ENCODE peak calls at places on chromosomes 16 and 17, in five cellular contexts. C, V, G, P and E are unnamed samples.

GRCh38 chr16:68921654-68922053 is 78.3 kb downstream of the TANGO6 start:
- DNase-seq in C (no peak), V (peak), G (no peak), P (no peak), E (no peak)

GRCh38 chr17:7710341-7710740 is 5.3 kb downstream of the EFNB3 start:
- DNase-seq in C (no peak), V (no peak), G (no peak), P (no peak), E (no peak)

GRCh38 chr16:88746511-88746910 is 38.5 kb downstream of the PIEZO1 start:
- DNase-seq in C (peak), V (no peak), G (no peak), P (no peak), E (no peak)

GRCh38 chr17:64200080-64201042 is 62.7 kb downstream of the TEX2 start:
- DNase-seq in C (no peak), V (peak), G (peak), P (no peak), E (no peak)

GRCh38 chr17:16962804-16963203 is 9.1 kb downstream of the TNFRSF13B start:
- DNase-seq in C (no peak), V (peak), G (no peak), P (no peak), E (peak)

GRCh38 chr17:50308666-50309065 is 34.4 kb downstream of the TMEM92 start:
- DNase-seq in C (no peak), V (no peak), G (no peak), P (no peak), E (peak)

GRCh38 chr17:68789203-68789962 is 165.8 kb downstream of the ABCA8 start:
- DNase-seq in C (no peak), V (no peak), G (no peak), P (no peak), E (no peak)

GRCh38 chr16:15466886-15467781 is 32.7 kb downstream of the BMERB1 start:
- DNase-seq in C (no peak), V (peak), G (peak), P (no peak), E (peak)

GRCh38 chr16:88735121-88735520 is 28.8 kb downstream of the CTU2 start:
- DNase-seq in C (no peak), V (no peak), G (no peak), P (no peak), E (no peak)

GRCh38 chr17:74393323-74393942 is 26.1 kb downstream of the GPR142 start:
- DNase-seq in C (no peak), V (peak), G (no peak), P (no peak), E (no peak)

GRCh38 chr17:73387746-73388577 is 76.2 kb upstream of the CDC42EP4 start:
- DNase-seq in C (no peak), V (peak), G (no peak), P (no peak), E (no peak)

GRCh38 chr16:88387941-88388627 is 5.3 kb downstream of the ZNF469 start:
- DNase-seq in C (no peak), V (no peak), G (no peak), P (peak), E (no peak)

GRCh38 chr17:28536532-28537218 is 15.7 kb downstream of the UNC119 start:
- DNase-seq in C (no peak), V (no peak), G (no peak), P (no peak), E (no peak)

GRCh38 chr17:49108318-49108717 is 24.3 kb upstream of the B4GALNT2 start:
- DNase-seq in C (no peak), V (peak), G (no peak), P (no peak), E (peak)

GRCh38 chr17:7042507-7043194 is 1.2 kb downstream of the SLC16A11 start:
- DNase-seq in C (no peak), V (no peak), G (peak), P (no peak), E (no peak)

GRCh38 chr17:957856-958421 is 21.6 kb downstream of the NXN start:
- DNase-seq in C (no peak), V (no peak), G (no peak), P (no peak), E (no peak)

GRCh38 chr17:5110816-5111215 is 862 bp downstream of the ZNF232 start:
- DNase-seq in C (no peak), V (no peak), G (no peak), P (no peak), E (no peak)

GRCh38 chr16:85123891-85124635 is 11.8 kb upstream of the CIBAR2 start:
- DNase-seq in C (peak), V (peak), G (no peak), P (no peak), E (peak)

GRCh38 chr17:57517519-57518342 is 227.4 kb downstream of the CCDC182 start:
- DNase-seq in C (no peak), V (no peak), G (no peak), P (no peak), E (no peak)

GRCh38 chr17:14310101-14310500 is 9.2 kb downstream of the HS3ST3B1 start:
- DNase-seq in C (no peak), V (no peak), G (no peak), P (no peak), E (no peak)

GRCh38 chr17:4249452-4250029 is 14.2 kb downstream of the ANKFY1 start:
- DNase-seq in C (no peak), V (peak), G (peak), P (no peak), E (no peak)

GRCh38 chr16:17578921-17579876 is 108.4 kb upstream of the XYLT1 start:
- DNase-seq in C (peak), V (peak), G (peak), P (no peak), E (peak)

GRCh38 chr17:17567631-17568030 is 23.9 kb downstream of the PEMT start:
- DNase-seq in C (peak), V (peak), G (no peak), P (no peak), E (no peak)

GRCh38 chr16:4244254-4244812 is 2.5 kb upstream of the SRL start:
- DNase-seq in C (no peak), V (no peak), G (peak), P (no peak), E (no peak)

GRCh38 chr17:63649813-63650212 is 27.6 kb downstream of the MAP3K3 start:
- DNase-seq in C (no peak), V (no peak), G (no peak), P (no peak), E (no peak)

GRCh38 chr16:50279142-50279865 is 13.0 kb downstream of the ADCY7 start:
- DNase-seq in C (peak), V (no peak), G (no peak), P (peak), E (no peak)

GRCh38 chr16:12874135-12874534 is 27.3 kb upstream of the SHISA9 start:
- DNase-seq in C (no peak), V (peak), G (no peak), P (no peak), E (peak)

GRCh38 chr16:88613293-88613692 is 25.1 kb upstream of the IL17C start:
- DNase-seq in C (no peak), V (no peak), G (no peak), P (no peak), E (no peak)

DNA sequence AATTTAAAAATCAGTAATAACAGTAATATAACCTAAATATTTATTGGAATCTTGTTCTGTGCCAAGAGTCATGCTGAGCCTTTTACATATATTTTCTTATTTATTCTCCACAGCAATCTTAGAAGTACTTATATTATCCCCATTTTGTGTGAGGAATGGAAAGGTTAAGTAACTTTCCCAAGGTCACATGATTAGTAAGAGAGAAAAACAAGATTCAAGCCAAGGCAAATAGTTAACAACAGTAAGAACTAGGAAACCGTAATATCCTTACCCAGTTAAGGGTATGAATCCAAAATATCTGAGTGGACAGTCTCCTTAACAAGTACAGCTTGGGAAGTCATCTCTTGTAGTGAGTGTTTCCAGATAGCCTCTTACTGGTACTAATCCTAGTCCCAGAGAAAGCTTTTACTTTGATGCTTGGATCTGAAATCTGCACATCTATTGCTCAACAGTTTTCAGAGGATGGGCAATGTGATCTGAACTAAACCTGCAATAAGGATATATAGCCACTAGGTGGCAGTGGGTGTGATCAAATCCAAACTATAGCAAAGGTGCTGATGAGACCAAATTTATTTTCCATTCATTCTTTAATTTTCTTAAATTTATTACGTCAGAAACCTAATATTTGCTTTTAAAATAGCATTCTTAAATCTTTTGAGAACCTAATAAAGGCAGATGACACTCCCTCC is 23.3 kb downstream of the SHISA6 start:
- DNase-seq in C (no peak), V (peak), G (no peak), P (no peak), E (no peak)
- TF ChIP-seq CTCF in C (peak), V (peak), G (peak), P (peak), E (peak)

GRCh38 chr17:66038125-66038524 is 153.8 kb downstream of the CEP112 start:
- DNase-seq in C (no peak), V (no peak), G (no peak), P (no peak), E (no peak)

GRCh38 chr17:66043419-66043818 is 148.5 kb downstream of the CEP112 start:
- DNase-seq in C (no peak), V (no peak), G (no peak), P (no peak), E (no peak)

GRCh38 chr17:66044083-66044482 is 147.8 kb downstream of the CEP112 start:
- DNase-seq in C (no peak), V (no peak), G (no peak), P (no peak), E (no peak)

GRCh38 chr17:66040402-66040801 is 151.5 kb downstream of the CEP112 start:
- DNase-seq in C (no peak), V (no peak), G (no peak), P (no peak), E (no peak)
- TF ChIP-seq CTCF in C (peak), V (no peak), G (no peak), P (peak), E (no peak)

GRCh38 chr16:29025735-29026134 is 40.9 kb downstream of the LAT start:
- DNase-seq in C (no peak), V (no peak), G (no peak), P (peak), E (no peak)

GRCh38 chr16:29029168-29029994 is 44.5 kb downstream of the LAT start:
- DNase-seq in C (no peak), V (peak), G (no peak), P (peak), E (peak)

GRCh38 chr16:29030086-29030840 is 45.4 kb downstream of the LAT start:
- DNase-seq in C (no peak), V (no peak), G (no peak), P (peak), E (no peak)

GRCh38 chr16:29025218-29025617 is 40.4 kb downstream of the LAT start:
- DNase-seq in C (no peak), V (no peak), G (no peak), P (peak), E (no peak)

GRCh38 chr16:29028457-29029167 is 43.8 kb downstream of the LAT start:
- DNase-seq in C (no peak), V (no peak), G (no peak), P (peak), E (peak)
- TF ChIP-seq CTCF in C (no peak), V (no peak), G (no peak), P (no peak), E (peak)

GRCh38 chr16:81797443-81797842 is 18.4 kb downstream of the PLCG2 start:
- DNase-seq in C (no peak), V (no peak), G (peak), P (no peak), E (no peak)

GRCh38 chr16:81796035-81796434 is 16.9 kb downstream of the PLCG2 start:
- DNase-seq in C (no peak), V (no peak), G (peak), P (no peak), E (no peak)

GRCh38 chr16:81799138-81799504 is 20.0 kb downstream of the PLCG2 start:
- DNase-seq in C (no peak), V (no peak), G (no peak), P (no peak), E (no peak)

GRCh38 chr16:81796585-81797346 is 17.7 kb downstream of the PLCG2 start:
- DNase-seq in C (no peak), V (no peak), G (no peak), P (no peak), E (no peak)

GRCh38 chr16:81798311-81799137 is 19.4 kb downstream of the PLCG2 start:
- DNase-seq in C (no peak), V (no peak), G (no peak), P (peak), E (no peak)
- TF ChIP-seq CTCF in C (no peak), V (no peak), G (no peak), P (no peak), E (no peak)

GRCh38 chr17:65418622-65419021 is 142.8 kb downstream of the AXIN2 start:
- DNase-seq in C (peak), V (no peak), G (no peak), P (no peak), E (no peak)
- TF ChIP-seq CTCF in C (peak), V (no peak), G (no peak), P (no peak), E (no peak)

GRCh38 chr16:2282262-2282661 is 14.3 kb upstream of the RNPS1 start:
- DNase-seq in C (no peak), V (no peak), G (no peak), P (no peak), E (no peak)

GRCh38 chr16:2284001-2284770 is 16.3 kb upstream of the RNPS1 start:
- DNase-seq in C (no peak), V (no peak), G (no peak), P (peak), E (no peak)

GRCh38 chr16:2284797-2285576 is 17.1 kb upstream of the RNPS1 start:
- DNase-seq in C (no peak), V (no peak), G (no peak), P (peak), E (no peak)

GRCh38 chr16:2280981-2281542 is 13.1 kb upstream of the RNPS1 start:
- DNase-seq in C (no peak), V (no peak), G (no peak), P (no peak), E (no peak)

DNA sequence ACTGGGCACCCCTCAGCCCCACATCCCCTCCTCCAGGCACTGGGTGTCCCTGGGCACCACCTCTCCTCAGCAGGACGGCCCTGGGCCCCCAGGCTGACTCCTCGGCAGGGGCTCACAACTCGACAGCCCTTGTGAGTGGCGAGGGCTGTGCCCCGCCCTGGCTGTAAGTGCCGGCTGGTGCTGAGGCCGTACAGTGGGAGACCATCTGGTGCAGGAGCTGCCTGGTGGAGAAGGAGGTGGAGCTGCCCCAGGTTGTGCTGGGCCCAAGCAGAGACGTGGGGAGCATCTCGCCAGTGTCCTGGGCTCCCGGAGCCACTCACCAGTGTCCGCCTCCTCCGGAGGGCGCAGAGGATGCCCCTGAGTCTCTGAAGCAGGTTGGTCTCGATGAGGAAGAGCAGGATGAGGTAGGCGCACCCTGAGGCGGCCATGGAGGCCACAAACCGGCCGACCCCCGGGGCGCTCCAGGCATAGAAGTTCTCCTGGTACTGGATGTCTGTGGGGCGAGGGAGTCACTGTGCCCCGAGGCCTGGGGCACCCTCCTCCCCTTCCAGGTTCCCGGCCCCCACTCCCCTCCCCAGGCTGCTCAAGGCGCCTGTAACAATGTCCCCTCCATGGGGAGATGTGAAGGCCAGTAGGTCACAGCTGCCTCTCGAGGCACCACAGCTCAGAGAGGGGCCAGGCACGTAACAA is 15.1 kb upstream of the RNPS1 start:
- DNase-seq in C (no peak), V (no peak), G (no peak), P (no peak), E (no peak)
- TF ChIP-seq CTCF in C (no peak), V (no peak), G (no peak), P (no peak), E (no peak)

GRCh38 chr17:27455914-27456680 is at the start of gene KSR1:
- DNase-seq in C (peak), V (peak), G (peak), P (peak), E (peak)
- TF ChIP-seq CTCF in C (peak), V (no peak), G (peak), P (peak), E (peak)

GRCh38 chr17:9771465-9771864 is 19.9 kb downstream of the DHRS7C start:
- DNase-seq in C (no peak), V (no peak), G (no peak), P (no peak), E (no peak)

GRCh38 chr17:9767432-9767991 is 23.9 kb downstream of the DHRS7C start:
- DNase-seq in C (no peak), V (no peak), G (no peak), P (no peak), E (no peak)

GRCh38 chr17:9769036-9769695 is 22.2 kb downstream of the DHRS7C start:
- DNase-seq in C (no peak), V (no peak), G (no peak), P (no peak), E (no peak)

GRCh38 chr17:9766970-9767369 is 24.4 kb downstream of the DHRS7C start:
- DNase-seq in C (peak), V (peak), G (no peak), P (no peak), E (no peak)

DNA sequence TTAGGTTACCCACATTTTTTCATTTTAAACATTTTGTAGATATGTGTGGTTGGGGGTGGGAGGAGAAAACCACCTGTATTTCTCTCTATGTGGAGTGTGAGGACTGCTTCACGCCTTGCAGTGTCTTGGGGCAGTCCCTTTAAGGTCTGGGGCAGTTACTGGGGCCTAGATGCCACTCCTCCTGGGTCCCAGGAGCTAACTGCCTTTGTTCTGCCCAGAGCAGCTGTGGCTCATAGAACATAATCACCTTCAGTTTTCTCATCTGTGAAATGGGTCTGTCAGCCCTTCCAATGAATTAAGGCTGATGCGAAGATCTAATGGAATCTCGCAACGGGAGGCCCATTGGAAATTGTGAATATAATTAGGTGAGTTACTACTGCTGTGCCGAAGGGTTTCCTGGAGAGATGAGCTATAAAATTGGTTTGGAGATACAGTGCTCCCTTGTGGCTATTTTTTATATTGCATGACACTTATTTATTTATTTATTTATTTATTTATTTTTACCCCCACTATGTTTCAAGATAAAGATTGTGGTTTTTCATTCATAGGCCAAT is 22.9 kb downstream of the DHRS7C start:
- DNase-seq in C (no peak), V (peak), G (no peak), P (no peak), E (peak)
- TF ChIP-seq CTCF in C (peak), V (peak), G (peak), P (peak), E (peak)

DNA sequence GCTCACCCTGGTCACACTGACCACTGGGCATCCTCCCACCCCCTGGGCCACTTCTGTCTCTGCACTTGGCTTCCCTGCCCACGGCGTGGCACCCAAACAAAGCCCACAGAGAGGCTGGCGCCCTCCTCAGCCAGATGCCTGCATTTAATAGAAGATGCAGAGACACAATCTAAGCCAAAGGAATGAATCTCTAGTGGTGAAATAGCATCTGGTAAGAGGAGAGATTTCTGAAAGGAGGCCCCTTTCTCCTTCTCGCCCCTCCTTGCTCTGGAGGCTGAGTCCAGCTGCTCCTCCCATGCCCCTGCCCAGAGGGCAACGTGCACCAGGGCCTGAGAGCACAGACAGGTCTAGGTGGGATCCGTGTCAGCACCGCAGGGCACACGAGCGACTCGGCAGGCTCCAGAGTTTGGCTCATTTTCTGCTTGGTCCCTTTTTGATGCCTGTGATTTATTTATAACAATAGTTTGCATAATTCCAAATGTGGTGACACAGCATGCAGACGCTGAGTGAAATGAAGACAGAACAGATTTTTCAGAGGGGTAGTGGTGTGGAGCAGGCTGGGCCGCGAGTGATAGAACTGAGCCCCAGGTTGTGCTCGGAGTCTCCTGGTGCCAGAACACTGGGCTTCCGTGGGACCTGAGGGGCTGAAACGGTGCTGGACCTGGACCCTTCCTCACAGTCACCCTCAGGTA is 95.6 kb downstream of the METRNL start:
- DNase-seq in C (no peak), V (no peak), G (no peak), P (no peak), E (no peak)
- TF ChIP-seq CTCF in C (no peak), V (no peak), G (no peak), P (no peak), E (peak)